ENCODE peak calls at places on chromosomes 7 and 10, in ten cellular contexts. Z is gastrocnemius medialis, F is GM13977, G is lung, M is transverse colon, N is nephron progenitor cell, P is astrocyte of the spinal cord, J is RWPE1, B is adrenal gland, K is choroid plexus epithelial cell. O is an unnamed sample.

GRCh38 chr7:741850-742249 is 14.8 kb upstream of the PRKAR1B start:
- DNase-seq in Z (no peak), F (no peak), G (no peak), M (no peak), N (no peak), P (no peak), J (no peak), B (no peak), K (no peak), O (no peak)

GRCh38 chr10:132659206-132660091 is 121.9 kb downstream of the INPP5A start:
- DNase-seq in Z (no peak), F (no peak), G (no peak), M (no peak), N (no peak), P (no peak), J (no peak), B (peak; percentile 73), K (no peak), O (no peak)

GRCh38 chr7:48426966-48427555 is 255.8 kb downstream of the ABCA13 start:
- DNase-seq in Z (no peak), F (no peak), G (no peak), M (peak; percentile 33), N (no peak), P (peak; percentile 63), J (peak; percentile 91), B (no peak), K (peak; percentile 68), O (no peak)

GRCh38 chr10:37965006-37965405 is 11.4 kb downstream of the ZNF25 start:
- DNase-seq in Z (no peak), F (no peak), G (no peak), M (no peak), N (no peak), P (no peak), J (no peak), B (no peak), K (no peak), O (no peak)

GRCh38 chr7:102472126-102473041 is 6.3 kb downstream of the POLR2J start:
- DNase-seq in Z (peak; percentile 15), F (peak; percentile 26), G (no peak), M (no peak), N (no peak), P (no peak), J (no peak), B (peak; percentile 7), K (no peak), O (no peak)

GRCh38 chr7:80255656-80256055 is 121.0 kb downstream of the GNAI1 start:
- DNase-seq in Z (no peak), F (no peak), G (no peak), M (no peak), N (no peak), P (no peak), J (no peak), B (no peak), K (no peak), O (no peak)

GRCh38 chr7:67918158-67918557 is 921.5 kb downstream of the TYW1 start:
- DNase-seq in Z (no peak), F (no peak), G (no peak), M (no peak), N (no peak), P (no peak), J (no peak), B (no peak), K (no peak), O (no peak)

GRCh38 chr10:78520737-78521430 is 487.2 kb downstream of the RPS24 start:
- DNase-seq in Z (no peak), F (no peak), G (no peak), M (no peak), N (no peak), P (peak; percentile 42), J (peak; percentile 80), B (peak; percentile 18), K (peak; percentile 55), O (no peak)

GRCh38 chr10:74736029-74736428 is 90.4 kb upstream of the KAT6B start:
- DNase-seq in Z (no peak), F (no peak), G (no peak), M (no peak), N (no peak), P (no peak), J (no peak), B (no peak), K (no peak), O (no peak)

GRCh38 chr10:74733612-74734011 is 92.8 kb upstream of the KAT6B start:
- DNase-seq in Z (no peak), F (no peak), G (no peak), M (no peak), N (no peak), P (no peak), J (no peak), B (no peak), K (no peak), O (no peak)

GRCh38 chr10:74738543-74738942 is 87.9 kb upstream of the KAT6B start:
- DNase-seq in Z (no peak), F (no peak), G (no peak), M (no peak), N (no peak), P (no peak), J (no peak), B (no peak), K (no peak), O (no peak)

GRCh38 chr10:74738985-74739567 is 87.3 kb upstream of the KAT6B start:
- DNase-seq in Z (no peak), F (peak; percentile 56), G (no peak), M (peak; percentile 43), N (no peak), P (peak; percentile 15), J (no peak), B (no peak), K (peak; percentile 68), O (peak; percentile 29)

DNA sequence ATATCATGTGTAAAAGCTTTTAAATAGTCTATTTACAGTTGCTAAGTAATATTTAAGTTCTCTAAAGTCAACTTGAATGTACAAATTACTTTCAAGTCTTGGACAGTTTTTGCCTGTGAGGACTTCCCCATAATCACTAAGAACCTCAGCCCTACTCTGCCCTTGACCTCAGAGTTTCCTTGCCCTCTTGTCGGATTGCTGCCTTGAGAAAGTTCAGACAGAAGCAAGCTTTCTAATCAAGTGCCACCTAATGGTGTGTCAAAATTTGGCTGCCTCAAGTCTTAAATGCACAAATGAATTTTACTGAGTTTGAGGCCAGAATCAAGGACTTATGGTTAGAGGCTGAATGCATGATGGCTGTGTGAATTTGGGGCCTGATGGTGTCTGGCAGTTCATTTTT is 88.3 kb upstream of the KAT6B start:
- DNase-seq in Z (no peak), F (peak; percentile 24), G (no peak), M (no peak), N (no peak), P (no peak), J (no peak), B (no peak), K (peak; percentile 27), O (no peak)
- TF ChIP-seq CTCF in Z (no peak), F (peak; percentile 45), G (no peak), M (no peak), N (no peak), P (no peak), J (no peak), B (no peak), K (peak; percentile 36), O (no peak)

GRCh38 chr10:73215749-73216148 is 31.3 kb downstream of the DNAJC9 start:
- DNase-seq in Z (no peak), F (no peak), G (no peak), M (no peak), N (no peak), P (no peak), J (no peak), B (no peak), K (no peak), O (no peak)

GRCh38 chr10:73220989-73221388 is 26.1 kb downstream of the DNAJC9 start:
- DNase-seq in Z (no peak), F (no peak), G (no peak), M (no peak), N (no peak), P (no peak), J (no peak), B (no peak), K (no peak), O (no peak)

GRCh38 chr10:73217628-73218027 is 29.4 kb downstream of the DNAJC9 start:
- DNase-seq in Z (no peak), F (no peak), G (no peak), M (no peak), N (no peak), P (no peak), J (no peak), B (no peak), K (no peak), O (no peak)

GRCh38 chr10:73219384-73219783 is 27.7 kb downstream of the DNAJC9 start:
- DNase-seq in Z (no peak), F (no peak), G (no peak), M (no peak), N (no peak), P (no peak), J (no peak), B (no peak), K (no peak), O (no peak)

DNA sequence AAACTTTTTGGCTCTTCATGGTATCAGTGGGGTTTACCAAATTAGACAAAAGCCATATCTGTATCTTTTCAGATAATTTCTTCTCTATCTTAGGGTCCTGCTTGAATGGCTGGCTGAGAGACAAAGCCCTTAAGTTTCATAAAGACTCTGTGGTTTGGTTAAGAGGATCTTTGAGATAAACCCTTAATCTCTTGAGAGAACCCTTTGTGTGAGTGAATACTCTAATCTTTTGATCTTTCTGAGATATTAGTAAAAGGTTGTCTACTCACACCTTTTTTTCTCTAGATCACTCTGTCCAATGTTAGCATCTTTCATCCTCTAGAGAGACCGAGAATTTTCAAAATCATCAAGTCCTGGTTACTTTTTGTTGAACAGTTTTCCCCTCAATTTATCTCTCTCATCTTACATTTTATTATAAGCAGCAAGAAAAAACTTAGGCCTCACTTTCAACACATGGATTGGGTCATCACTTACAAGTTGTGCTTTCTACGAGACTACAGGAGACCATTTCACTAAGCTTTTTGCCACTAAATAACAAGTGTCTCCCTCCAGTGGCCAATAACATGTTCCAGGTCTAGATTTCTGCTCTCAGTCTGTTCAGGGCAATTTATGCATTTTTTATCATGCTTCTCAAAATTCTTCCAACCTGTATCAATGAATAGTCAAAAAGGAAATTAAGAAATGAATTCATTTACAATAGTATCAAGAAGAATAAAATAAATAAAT is 28.4 kb downstream of the DNAJC9 start:
- DNase-seq in Z (no peak), F (no peak), G (no peak), M (no peak), N (no peak), P (peak; percentile 10), J (peak; percentile 13), B (no peak), K (peak; percentile 68), O (no peak)
- TF ChIP-seq CTCF in Z (no peak), F (peak; percentile 43), G (no peak), M (peak; percentile 22), N (peak; percentile 29), P (peak; percentile 50), J (no peak), B (peak; percentile 29), K (peak; percentile 65), O (no peak)

GRCh38 chr7:158314394-158314793 is 273.2 kb downstream of the PTPRN2 start:
- DNase-seq in Z (no peak), F (no peak), G (no peak), M (no peak), N (no peak), P (no peak), J (no peak), B (no peak), K (no peak), O (no peak)

GRCh38 chr7:158315881-158316280 is 271.7 kb downstream of the PTPRN2 start:
- DNase-seq in Z (no peak), F (no peak), G (no peak), M (no peak), N (no peak), P (no peak), J (no peak), B (no peak), K (no peak), O (no peak)

GRCh38 chr7:158313931-158314330 is 273.7 kb downstream of the PTPRN2 start:
- DNase-seq in Z (no peak), F (no peak), G (no peak), M (no peak), N (no peak), P (no peak), J (no peak), B (no peak), K (no peak), O (no peak)

GRCh38 chr7:158316466-158317031 is 271.1 kb downstream of the PTPRN2 start:
- DNase-seq in Z (no peak), F (no peak), G (no peak), M (no peak), N (no peak), P (no peak), J (no peak), B (no peak), K (no peak), O (no peak)

DNA sequence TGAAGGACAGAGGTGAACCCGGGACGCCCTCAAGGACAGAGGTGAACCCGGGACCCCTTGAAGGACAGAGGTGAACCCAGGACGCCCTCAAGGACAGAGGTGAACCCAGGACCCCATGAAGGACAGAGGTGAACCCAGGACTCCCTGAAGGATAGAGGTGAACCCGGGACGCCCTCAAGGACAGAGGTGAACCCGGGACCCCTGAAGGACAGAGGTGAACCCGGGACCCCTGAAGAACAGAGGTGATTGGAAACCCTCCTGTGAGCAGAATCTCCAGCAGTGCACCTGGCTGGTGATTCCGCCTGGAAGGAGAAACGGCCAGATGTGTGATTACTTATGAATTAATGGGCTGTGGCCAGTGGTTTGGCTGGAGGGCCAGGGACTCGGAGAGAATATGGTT is 272.3 kb downstream of the PTPRN2 start:
- DNase-seq in Z (no peak), F (no peak), G (no peak), M (no peak), N (no peak), P (no peak), J (no peak), B (no peak), K (no peak), O (no peak)
- TF ChIP-seq CTCF in Z (no peak), F (no peak), G (no peak), M (no peak), N (no peak), P (no peak), J (no peak), B (no peak), K (no peak), O (no peak)

DNA sequence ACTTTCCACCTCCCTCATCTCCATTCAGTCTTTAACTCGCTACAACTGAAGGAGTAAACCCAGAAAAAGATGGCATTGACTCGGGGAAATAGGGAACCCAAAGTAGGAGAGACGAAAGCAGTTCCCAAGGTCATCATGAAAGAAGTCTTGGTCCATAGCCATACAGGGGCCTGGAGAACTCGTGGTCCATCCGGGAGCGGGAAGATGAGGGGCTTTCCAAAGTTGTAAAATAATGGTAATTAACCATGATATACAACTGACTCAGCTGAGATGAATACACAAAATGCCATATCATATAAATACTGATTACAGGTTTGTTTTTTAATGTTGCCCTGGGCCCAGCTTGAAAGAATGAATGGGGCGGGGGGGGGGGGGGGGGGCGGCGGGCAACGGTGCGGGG is 32.3 kb downstream of the RBM17 start:
- DNase-seq in Z (no peak), F (no peak), G (no peak), M (no peak), N (no peak), P (no peak), J (no peak), B (no peak), K (no peak), O (no peak)
- TF ChIP-seq CTCF in Z (no peak), F (no peak), G (no peak), M (no peak), N (no peak), P (no peak), J (no peak), B (no peak), K (no peak), O (no peak)